ENCODE peak calls at places on chromosomes 13 and 19, in seven cellular contexts. One of them, this sample, is unnamed.

GRCh38 chr13:113150545-113151365 is 7.7 kb upstream of the PROZ start:
- DNase-seq in NCI-H2081 treated with DMSO at 0.1 percent for 48 hours: no peak
- DNase-seq in HCEC 1CT: no peak
- DNase-seq in endothelial cell: no peak
- DNase-seq in stimulated activated CD4-positive, alpha-beta T cell treated with anti-CD3 and anti-CD28 coated beads, TNF-alpha, amount 100 ng/mL, for 48 hours: no peak
- DNase-seq in non-pigmented ciliary epithelial cell: no peak
- DNase-seq in DMS53: no peak
- DNase-seq in this sample: no peak

GRCh38 chr19:36460046-36460445 is 29.3 kb downstream of the ZNF566 start:
- DNase-seq in NCI-H2081 treated with DMSO at 0.1 percent for 48 hours: no peak
- DNase-seq in HCEC 1CT: no peak
- DNase-seq in endothelial cell: no peak
- DNase-seq in stimulated activated CD4-positive, alpha-beta T cell treated with anti-CD3 and anti-CD28 coated beads, TNF-alpha, amount 100 ng/mL, for 48 hours: no peak
- DNase-seq in non-pigmented ciliary epithelial cell: no peak
- DNase-seq in DMS53: no peak
- DNase-seq in this sample: no peak

GRCh38 chr13:113749507-113749906 is 9.5 kb upstream of the TMEM255B start:
- DNase-seq in NCI-H2081 treated with DMSO at 0.1 percent for 48 hours: no peak
- DNase-seq in HCEC 1CT: no peak
- DNase-seq in endothelial cell: no peak
- DNase-seq in stimulated activated CD4-positive, alpha-beta T cell treated with anti-CD3 and anti-CD28 coated beads, TNF-alpha, amount 100 ng/mL, for 48 hours: no peak
- DNase-seq in non-pigmented ciliary epithelial cell: no peak
- DNase-seq in DMS53: no peak
- DNase-seq in this sample: no peak

GRCh38 chr19:55165952-55166529 is 372 bp downstream of the DNAAF3 start:
- DNase-seq in NCI-H2081 treated with DMSO at 0.1 percent for 48 hours: no peak
- DNase-seq in HCEC 1CT: peak; percentile 26
- DNase-seq in endothelial cell: peak; percentile 84
- DNase-seq in stimulated activated CD4-positive, alpha-beta T cell treated with anti-CD3 and anti-CD28 coated beads, TNF-alpha, amount 100 ng/mL, for 48 hours: no peak
- DNase-seq in non-pigmented ciliary epithelial cell: peak; percentile 47
- DNase-seq in DMS53: peak; percentile 94
- DNase-seq in this sample: peak; percentile 90

GRCh38 chr13:113547248-113547971 is 37.1 kb upstream of the TFDP1 start:
- DNase-seq in NCI-H2081 treated with DMSO at 0.1 percent for 48 hours: no peak
- DNase-seq in HCEC 1CT: peak; percentile 34
- DNase-seq in endothelial cell: no peak
- DNase-seq in stimulated activated CD4-positive, alpha-beta T cell treated with anti-CD3 and anti-CD28 coated beads, TNF-alpha, amount 100 ng/mL, for 48 hours: no peak
- DNase-seq in non-pigmented ciliary epithelial cell: no peak
- DNase-seq in DMS53: no peak
- DNase-seq in this sample: peak; percentile 5

GRCh38 chr19:49150106-49150943 is 4.9 kb downstream of the HRC start:
- DNase-seq in NCI-H2081 treated with DMSO at 0.1 percent for 48 hours: peak; percentile 37
- DNase-seq in HCEC 1CT: peak; percentile 80
- DNase-seq in endothelial cell: peak; percentile 83
- DNase-seq in stimulated activated CD4-positive, alpha-beta T cell treated with anti-CD3 and anti-CD28 coated beads, TNF-alpha, amount 100 ng/mL, for 48 hours: no peak
- DNase-seq in non-pigmented ciliary epithelial cell: no peak
- DNase-seq in DMS53: peak; percentile 96
- DNase-seq in this sample: peak; percentile 85

GRCh38 chr19:39319892-39320168 is 833 bp downstream of the LRFN1 start:
- DNase-seq in NCI-H2081 treated with DMSO at 0.1 percent for 48 hours: no peak
- DNase-seq in HCEC 1CT: no peak
- DNase-seq in endothelial cell: no peak
- DNase-seq in stimulated activated CD4-positive, alpha-beta T cell treated with anti-CD3 and anti-CD28 coated beads, TNF-alpha, amount 100 ng/mL, for 48 hours: no peak
- DNase-seq in non-pigmented ciliary epithelial cell: no peak
- DNase-seq in DMS53: no peak
- DNase-seq in this sample: no peak

GRCh38 chr13:70108276-70108845 is at the start of gene KLHL1:
- DNase-seq in NCI-H2081 treated with DMSO at 0.1 percent for 48 hours: no peak
- DNase-seq in HCEC 1CT: no peak
- DNase-seq in endothelial cell: no peak
- DNase-seq in stimulated activated CD4-positive, alpha-beta T cell treated with anti-CD3 and anti-CD28 coated beads, TNF-alpha, amount 100 ng/mL, for 48 hours: no peak
- DNase-seq in non-pigmented ciliary epithelial cell: no peak
- DNase-seq in DMS53: no peak
- DNase-seq in this sample: no peak

GRCh38 chr19:44807162-44807561 is 1.7 kb upstream of the BCAM start:
- DNase-seq in NCI-H2081 treated with DMSO at 0.1 percent for 48 hours: peak; percentile 19
- DNase-seq in HCEC 1CT: no peak
- DNase-seq in endothelial cell: no peak
- DNase-seq in stimulated activated CD4-positive, alpha-beta T cell treated with anti-CD3 and anti-CD28 coated beads, TNF-alpha, amount 100 ng/mL, for 48 hours: no peak
- DNase-seq in non-pigmented ciliary epithelial cell: no peak
- DNase-seq in DMS53: peak; percentile 97
- DNase-seq in this sample: no peak

GRCh38 chr13:68160466-68160865 is 930.3 kb upstream of the PCDH9 start:
- DNase-seq in NCI-H2081 treated with DMSO at 0.1 percent for 48 hours: no peak
- DNase-seq in HCEC 1CT: peak; percentile 30
- DNase-seq in endothelial cell: no peak
- DNase-seq in stimulated activated CD4-positive, alpha-beta T cell treated with anti-CD3 and anti-CD28 coated beads, TNF-alpha, amount 100 ng/mL, for 48 hours: no peak
- DNase-seq in non-pigmented ciliary epithelial cell: no peak
- DNase-seq in DMS53: no peak
- DNase-seq in this sample: no peak

GRCh38 chr19:10009269-10009665 is 1.0 kb downstream of the COL5A3 start:
- DNase-seq in NCI-H2081 treated with DMSO at 0.1 percent for 48 hours: no peak
- DNase-seq in HCEC 1CT: peak; percentile 70
- DNase-seq in endothelial cell: peak; percentile 64
- DNase-seq in stimulated activated CD4-positive, alpha-beta T cell treated with anti-CD3 and anti-CD28 coated beads, TNF-alpha, amount 100 ng/mL, for 48 hours: peak; percentile 30
- DNase-seq in non-pigmented ciliary epithelial cell: no peak
- DNase-seq in DMS53: no peak
- DNase-seq in this sample: peak; percentile 73

GRCh38 chr19:33825556-33825955 is 28.9 kb downstream of the KCTD15 start:
- DNase-seq in NCI-H2081 treated with DMSO at 0.1 percent for 48 hours: no peak
- DNase-seq in HCEC 1CT: no peak
- DNase-seq in endothelial cell: no peak
- DNase-seq in stimulated activated CD4-positive, alpha-beta T cell treated with anti-CD3 and anti-CD28 coated beads, TNF-alpha, amount 100 ng/mL, for 48 hours: no peak
- DNase-seq in non-pigmented ciliary epithelial cell: no peak
- DNase-seq in DMS53: no peak
- DNase-seq in this sample: no peak

GRCh38 chr19:7304200-7304599 is 10.0 kb upstream of the INSR start:
- DNase-seq in NCI-H2081 treated with DMSO at 0.1 percent for 48 hours: no peak
- DNase-seq in HCEC 1CT: no peak
- DNase-seq in endothelial cell: no peak
- DNase-seq in stimulated activated CD4-positive, alpha-beta T cell treated with anti-CD3 and anti-CD28 coated beads, TNF-alpha, amount 100 ng/mL, for 48 hours: no peak
- DNase-seq in non-pigmented ciliary epithelial cell: no peak
- DNase-seq in DMS53: no peak
- DNase-seq in this sample: no peak